ENCODE peak calls at places on chromosome 1, in seven cellular contexts. One of them, this sample, is unnamed.

GRCh38 chr1:33471416-33471815 is 1.0 kb upstream of the ZSCAN20 start:
- DNase-seq in HFFc6: no peak
- DNase-seq in putamen: no peak
- DNase-seq in aorta: no peak
- DNase-seq in stimulated activated CD4-positive, alpha-beta T cell treated with anti-CD3 and anti-CD28 coated beads, Interleukin-4, amount 100 ng/mL, for 24 hours: no peak
- DNase-seq in NT2/D1: no peak
- DNase-seq in endothelial cell: no peak
- DNase-seq in this sample: no peak

GRCh38 chr1:84379128-84379527 is 19.2 kb upstream of the DNASE2B start:
- DNase-seq in aorta: no peak
- DNase-seq in putamen: no peak
- DNase-seq in endothelial cell: no peak
- DNase-seq in HFFc6: peak; percentile 70
- DNase-seq in NT2/D1: no peak
- DNase-seq in stimulated activated CD4-positive, alpha-beta T cell treated with anti-CD3 and anti-CD28 coated beads, Interleukin-4, amount 100 ng/mL, for 24 hours: no peak
- DNase-seq in this sample: no peak

GRCh38 chr1:227775841-227776240 is 39.6 kb upstream of the PRSS38 start:
- DNase-seq in aorta: no peak
- DNase-seq in NT2/D1: no peak
- DNase-seq in stimulated activated CD4-positive, alpha-beta T cell treated with anti-CD3 and anti-CD28 coated beads, Interleukin-4, amount 100 ng/mL, for 24 hours: no peak
- DNase-seq in endothelial cell: no peak
- DNase-seq in HFFc6: no peak
- DNase-seq in putamen: no peak
- DNase-seq in this sample: no peak

GRCh38 chr1:171438441-171438840 is 46.9 kb upstream of the PRRC2C start:
- DNase-seq in endothelial cell: no peak
- DNase-seq in stimulated activated CD4-positive, alpha-beta T cell treated with anti-CD3 and anti-CD28 coated beads, Interleukin-4, amount 100 ng/mL, for 24 hours: no peak
- DNase-seq in putamen: no peak
- DNase-seq in aorta: peak; percentile 90
- DNase-seq in NT2/D1: no peak
- DNase-seq in HFFc6: peak; percentile 97
- DNase-seq in this sample: no peak

GRCh38 chr1:201191723-201192477 is 1.3 kb downstream of the IGFN1 start:
- DNase-seq in NT2/D1: no peak
- DNase-seq in putamen: no peak
- DNase-seq in endothelial cell: no peak
- DNase-seq in stimulated activated CD4-positive, alpha-beta T cell treated with anti-CD3 and anti-CD28 coated beads, Interleukin-4, amount 100 ng/mL, for 24 hours: peak; percentile 55
- DNase-seq in aorta: no peak
- DNase-seq in HFFc6: peak; percentile 92
- DNase-seq in this sample: peak; percentile 74

GRCh38 chr1:224340711-224341384 is 10.9 kb upstream of the NVL start:
- DNase-seq in aorta: no peak
- DNase-seq in HFFc6: no peak
- DNase-seq in NT2/D1: peak; percentile 78
- DNase-seq in stimulated activated CD4-positive, alpha-beta T cell treated with anti-CD3 and anti-CD28 coated beads, Interleukin-4, amount 100 ng/mL, for 24 hours: peak; percentile 35
- DNase-seq in endothelial cell: peak; percentile 21
- DNase-seq in putamen: no peak
- DNase-seq in this sample: peak; percentile 55

GRCh38 chr1:23126801-23127200 is 41.9 kb downstream of the LUZP1 start:
- DNase-seq in NT2/D1: no peak
- DNase-seq in endothelial cell: no peak
- DNase-seq in aorta: no peak
- DNase-seq in HFFc6: peak; percentile 42
- DNase-seq in stimulated activated CD4-positive, alpha-beta T cell treated with anti-CD3 and anti-CD28 coated beads, Interleukin-4, amount 100 ng/mL, for 24 hours: no peak
- DNase-seq in putamen: no peak
- DNase-seq in this sample: no peak

GRCh38 chr1:44453798-44454349 is 48.8 kb downstream of the RNF220 start:
- DNase-seq in NT2/D1: no peak
- DNase-seq in putamen: no peak
- DNase-seq in HFFc6: no peak
- DNase-seq in stimulated activated CD4-positive, alpha-beta T cell treated with anti-CD3 and anti-CD28 coated beads, Interleukin-4, amount 100 ng/mL, for 24 hours: no peak
- DNase-seq in endothelial cell: no peak
- DNase-seq in aorta: no peak
- DNase-seq in this sample: no peak

GRCh38 chr1:243312962-243313634 is 57.3 kb downstream of the SDCCAG8 start:
- DNase-seq in endothelial cell: no peak
- DNase-seq in stimulated activated CD4-positive, alpha-beta T cell treated with anti-CD3 and anti-CD28 coated beads, Interleukin-4, amount 100 ng/mL, for 24 hours: no peak
- DNase-seq in putamen: peak; percentile 16
- DNase-seq in NT2/D1: no peak
- DNase-seq in aorta: no peak
- DNase-seq in HFFc6: no peak
- DNase-seq in this sample: no peak

This sample was measured in activated CD4-positive, alpha-beta memory T cell treated with anti-CD3 and anti-CD28 coated beads for 36 hours.